ENCODE peak calls at places on chromosomes 3 and 15, in seven cellular contexts. One of them, this sample, is unnamed.

GRCh38 chr3:159609620-159610019 is 379.0 kb upstream of the IL12A start:
- DNase-seq in pons: no peak
- DNase-seq in Caco-2: no peak
- DNase-seq in A673: no peak
- DNase-seq in cardiac fibroblast: no peak
- DNase-seq in GM03348: no peak
- DNase-seq in EL: peak
- DNase-seq in this sample: no peak

GRCh38 chr3:115227046-115227445 is 80.0 kb upstream of the ZBTB20 start:
- DNase-seq in pons: no peak
- DNase-seq in Caco-2: no peak
- DNase-seq in A673: no peak
- DNase-seq in cardiac fibroblast: no peak
- DNase-seq in GM03348: peak
- DNase-seq in EL: peak
- DNase-seq in this sample: no peak

GRCh38 chr15:71730277-71731144 is 79.8 kb upstream of the NR2E3 start:
- DNase-seq in pons: peak
- DNase-seq in Caco-2: peak
- DNase-seq in A673: peak
- DNase-seq in cardiac fibroblast: peak
- DNase-seq in GM03348: peak
- DNase-seq in EL: peak
- DNase-seq in this sample: peak

GRCh38 chr3:51274052-51274451 is 111.0 kb upstream of the MANF start:
- DNase-seq in pons: no peak
- DNase-seq in Caco-2: no peak
- DNase-seq in A673: no peak
- DNase-seq in cardiac fibroblast: no peak
- DNase-seq in GM03348: no peak
- DNase-seq in EL: no peak
- DNase-seq in this sample: no peak

GRCh38 chr3:142481196-142481595 is 33.4 kb upstream of the XRN1 start:
- DNase-seq in pons: no peak
- DNase-seq in Caco-2: no peak
- DNase-seq in A673: no peak
- DNase-seq in cardiac fibroblast: no peak
- DNase-seq in GM03348: no peak
- DNase-seq in EL: no peak
- DNase-seq in this sample: no peak

GRCh38 chr15:74889390-74889881 is 406 bp upstream of the MPI start:
- DNase-seq in pons: no peak
- DNase-seq in Caco-2: peak
- DNase-seq in A673: no peak
- DNase-seq in cardiac fibroblast: peak
- DNase-seq in GM03348: peak
- DNase-seq in EL: peak
- DNase-seq in this sample: no peak

GRCh38 chr15:45133561-45133920 is 3.7 kb downstream of the DUOX1 start:
- DNase-seq in pons: no peak
- DNase-seq in Caco-2: no peak
- DNase-seq in A673: peak
- DNase-seq in cardiac fibroblast: no peak
- DNase-seq in GM03348: no peak
- DNase-seq in EL: no peak
- DNase-seq in this sample: no peak

GRCh38 chr3:140177943-140178342 is 243.0 kb downstream of the CLSTN2 start:
- DNase-seq in pons: no peak
- DNase-seq in Caco-2: no peak
- DNase-seq in A673: no peak
- DNase-seq in cardiac fibroblast: no peak
- DNase-seq in GM03348: no peak
- DNase-seq in EL: no peak
- DNase-seq in this sample: no peak

GRCh38 chr3:187012609-187013051 is 82.3 kb downstream of the ST6GAL1 start:
- DNase-seq in pons: peak
- DNase-seq in Caco-2: no peak
- DNase-seq in A673: no peak
- DNase-seq in cardiac fibroblast: peak
- DNase-seq in GM03348: no peak
- DNase-seq in EL: peak
- DNase-seq in this sample: no peak

GRCh38 chr3:167958141-167958540 is 137.6 kb downstream of the GOLIM4 start:
- DNase-seq in pons: no peak
- DNase-seq in Caco-2: no peak
- DNase-seq in A673: no peak
- DNase-seq in cardiac fibroblast: no peak
- DNase-seq in GM03348: no peak
- DNase-seq in EL: no peak
- DNase-seq in this sample: no peak

GRCh38 chr15:89469331-89470107 is 26.9 kb downstream of the RHCG start:
- DNase-seq in pons: no peak
- DNase-seq in Caco-2: no peak
- DNase-seq in A673: peak
- DNase-seq in cardiac fibroblast: no peak
- DNase-seq in GM03348: no peak
- DNase-seq in EL: no peak
- DNase-seq in this sample: no peak

GRCh38 chr3:129599073-129599472 is 7.4 kb downstream of the PLXND1 start:
- DNase-seq in pons: no peak
- DNase-seq in Caco-2: no peak
- DNase-seq in A673: no peak
- DNase-seq in cardiac fibroblast: no peak
- DNase-seq in GM03348: no peak
- DNase-seq in EL: no peak
- DNase-seq in this sample: no peak